ENCODE peak calls at places on chromosomes 2 and 18, in five cellular contexts. P is PC-9, D is mucosa of descending colon, F is GM13977, B is foreskin fibroblast. V is an unnamed sample.

GRCh38 chr2:68878753-68879152 is 7.6 kb upstream of the BMP10 start:
- DNase-seq in P (no peak), D (no peak), F (no peak), B (peak), V (no peak)

GRCh38 chr2:42009657-42010580 is 37.9 kb upstream of the PKDCC start:
- DNase-seq in P (no peak), D (no peak), F (no peak), B (no peak), V (no peak)

GRCh38 chr2:208074610-208075356 is 49.5 kb upstream of the PLEKHM3 start:
- DNase-seq in P (no peak), D (no peak), F (no peak), B (no peak), V (no peak)

GRCh38 chr2:191206613-191207471 is 38.4 kb upstream of the MYO1B start:
- DNase-seq in P (no peak), D (no peak), F (no peak), B (peak), V (no peak)

GRCh38 chr18:11884396-11885030 is 23.6 kb downstream of the MPPE1 start:
- DNase-seq in P (no peak), D (no peak), F (no peak), B (no peak), V (no peak)

GRCh38 chr2:147473075-147473474 is 371.8 kb upstream of the ACVR2A start:
- DNase-seq in P (no peak), D (no peak), F (no peak), B (no peak), V (no peak)

GRCh38 chr2:219274392-219274921 is 4.7 kb upstream of the DNAJB2 start:
- DNase-seq in P (peak), D (no peak), F (no peak), B (peak), V (no peak)

GRCh38 chr2:202373490-202373889 is 2.6 kb upstream of the BMPR2 start:
- DNase-seq in P (no peak), D (no peak), F (no peak), B (peak), V (no peak)

GRCh38 chr18:4510709-4511108 is 55.6 kb upstream of the DLGAP1 start:
- DNase-seq in P (no peak), D (no peak), F (peak), B (peak), V (no peak)

GRCh38 chr2:60806988-60807681 is 51.1 kb downstream of the PAPOLG start:
- DNase-seq in P (no peak), D (no peak), F (peak), B (peak), V (peak)

GRCh38 chr2:138274421-138275291 is 226.9 kb upstream of the SPOPL start:
- DNase-seq in P (peak), D (no peak), F (no peak), B (peak), V (no peak)

GRCh38 chr2:232770207-232770606 is 6.2 kb downstream of the KCNJ13 start:
- DNase-seq in P (no peak), D (no peak), F (no peak), B (no peak), V (no peak)

GRCh38 chr2:164606557-164606956 is 14.7 kb downstream of the GRB14 start:
- DNase-seq in P (no peak), D (no peak), F (no peak), B (peak), V (no peak)

GRCh38 chr2:218081695-218082094 is 12.6 kb downstream of the RUFY4 start:
- DNase-seq in P (no peak), D (no peak), F (no peak), B (peak), V (no peak)

GRCh38 chr2:34099377-34099776 is 500.3 kb upstream of the FAM98A start:
- DNase-seq in P (no peak), D (no peak), F (no peak), B (no peak), V (no peak)

GRCh38 chr2:19504400-19505198 is 146.2 kb upstream of the OSR1 start:
- DNase-seq in P (no peak), D (no peak), F (no peak), B (no peak), V (no peak)

GRCh38 chr2:62277688-62278087 is 81.8 kb downstream of the B3GNT2 start:
- DNase-seq in P (no peak), D (no peak), F (no peak), B (no peak), V (no peak)

GRCh38 chr2:8138923-8139667 is 542.8 kb upstream of the ID2 start:
- DNase-seq in P (no peak), D (no peak), F (no peak), B (peak), V (no peak)

GRCh38 chr2:75431757-75432156 is 129.0 kb downstream of the EVA1A start:
- DNase-seq in P (no peak), D (no peak), F (peak), B (no peak), V (no peak)

GRCh38 chr2:74867841-74868658 is 34.1 kb downstream of the HK2 start:
- DNase-seq in P (peak), D (no peak), F (no peak), B (peak), V (no peak)

GRCh38 chr18:47254341-47254939 is 3.0 kb upstream of the SKOR2 start:
- DNase-seq in P (no peak), D (peak), F (no peak), B (peak), V (peak)

GRCh38 chr2:222174450-222174849 is 124.3 kb downstream of the PAX3 start:
- DNase-seq in P (no peak), D (no peak), F (no peak), B (no peak), V (no peak)

GRCh38 chr2:108946442-108946841 is 42.6 kb downstream of the EDAR start:
- DNase-seq in P (no peak), D (no peak), F (no peak), B (no peak), V (no peak)

GRCh38 chr2:25041307-25041927 is 459 bp upstream of the EFR3B start:
- DNase-seq in P (peak), D (peak), F (peak), B (peak), V (peak)

GRCh38 chr2:1618191-1618961 is 125.9 kb downstream of the PXDN start:
- DNase-seq in P (no peak), D (peak), F (no peak), B (no peak), V (no peak)

GRCh38 chr18:28802546-28802945 is 625.6 kb upstream of the CDH2 start:
- DNase-seq in P (no peak), D (no peak), F (no peak), B (peak), V (no peak)

GRCh38 chr2:54456526-54457325 is 599 bp downstream of the SPTBN1 start:
- DNase-seq in P (no peak), D (peak), F (peak), B (peak), V (peak)

GRCh38 chr18:59929621-59930295 is 30.0 kb downstream of the PMAIP1 start:
- DNase-seq in P (no peak), D (no peak), F (no peak), B (no peak), V (no peak)

GRCh38 chr2:118854507-118855300 is 7.3 kb upstream of the EN1 start:
- DNase-seq in P (no peak), D (no peak), F (peak), B (no peak), V (no peak)

GRCh38 chr2:191554240-191554639 is 123.7 kb upstream of the NABP1 start:
- DNase-seq in P (no peak), D (no peak), F (no peak), B (no peak), V (no peak)

GRCh38 chr2:168396131-168396530 is 59.9 kb upstream of the CERS6 start:
- DNase-seq in P (no peak), D (no peak), F (no peak), B (peak), V (no peak)

GRCh38 chr18:23689031-23689615 is at the start of gene LAMA3:
- DNase-seq in P (peak), D (peak), F (peak), B (peak), V (peak)
- TF ChIP-seq CTCF in P (no peak), D (no peak), F (peak), B (peak), V (no peak)

GRCh38 chr2:35415282-35415681 is 940.3 kb upstream of the CRIM1 start:
- DNase-seq in P (no peak), D (no peak), F (no peak), B (no peak), V (no peak)

GRCh38 chr2:35409762-35410161 is 945.8 kb upstream of the CRIM1 start:
- DNase-seq in P (no peak), D (no peak), F (no peak), B (no peak), V (no peak)

GRCh38 chr2:35408320-35408719 is 947.3 kb upstream of the CRIM1 start:
- DNase-seq in P (no peak), D (no peak), F (no peak), B (no peak), V (no peak)

GRCh38 chr2:35410431-35411061 is 945.0 kb upstream of the CRIM1 start:
- DNase-seq in P (no peak), D (peak), F (no peak), B (no peak), V (no peak)
- TF ChIP-seq CTCF in P (peak), D (peak), F (peak), B (peak), V (peak)

GRCh38 chr2:179193759-179194394 is 70.8 kb downstream of the SESTD1 start:
- DNase-seq in P (no peak), D (no peak), F (no peak), B (no peak), V (no peak)
- TF ChIP-seq CTCF in P (no peak), D (no peak), F (no peak), B (no peak), V (no peak)

GRCh38 chr18:56678836-56679565 is 27.8 kb downstream of the WDR7 start:
- DNase-seq in P (no peak), D (no peak), F (no peak), B (no peak), V (no peak)
- TF ChIP-seq CTCF in P (no peak), D (no peak), F (no peak), B (no peak), V (no peak)

DNA sequence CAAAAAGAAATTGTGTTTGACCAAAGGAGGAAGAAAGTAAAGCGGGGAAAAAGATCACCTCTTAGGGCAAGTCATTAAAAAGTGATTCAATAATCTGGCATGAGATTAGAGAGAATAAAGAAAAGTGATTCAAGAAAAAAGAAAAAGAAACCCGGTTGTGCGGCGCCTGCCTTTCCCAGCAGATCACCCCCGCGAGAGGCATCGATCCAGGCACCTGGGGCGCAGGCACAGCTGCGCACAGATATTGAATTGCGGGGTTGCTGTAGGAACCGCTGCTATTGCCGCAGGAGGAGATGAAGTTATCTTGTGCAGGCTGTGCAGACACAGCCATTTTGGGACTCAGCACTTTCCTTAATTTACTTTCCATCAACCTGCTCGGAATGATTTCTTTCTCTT is 71.2 kb downstream of the PLB1 start:
- DNase-seq in P (no peak), D (no peak), F (peak), B (peak), V (no peak)
- TF ChIP-seq CTCF in P (no peak), D (no peak), F (no peak), B (no peak), V (peak)

GRCh38 chr2:172513524-172513900 is 42.4 kb upstream of the PDK1 start:
- DNase-seq in P (no peak), D (no peak), F (no peak), B (no peak), V (no peak)
- TF ChIP-seq CTCF in P (no peak), D (no peak), F (no peak), B (no peak), V (no peak)

DNA sequence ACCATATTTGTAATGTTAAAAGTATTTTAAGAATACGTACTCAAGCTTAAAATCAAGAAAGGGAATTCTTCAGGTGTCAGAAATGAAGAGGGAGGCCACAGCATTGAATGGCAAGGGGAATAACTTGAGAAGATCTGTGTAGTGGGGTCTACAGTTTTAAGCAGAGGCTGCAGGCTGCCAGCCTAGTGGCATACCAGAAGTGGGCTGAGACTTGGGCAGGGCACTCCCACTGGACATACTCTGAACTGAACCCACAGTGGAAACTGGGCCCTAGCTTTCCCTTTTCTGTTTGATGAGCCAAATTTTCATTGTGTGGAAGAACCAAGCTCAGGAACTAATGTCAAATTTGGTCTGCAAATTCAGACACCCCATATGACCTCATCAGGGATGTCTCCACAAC is 238.8 kb downstream of the PTPRM start:
- DNase-seq in P (no peak), D (no peak), F (no peak), B (no peak), V (no peak)
- TF ChIP-seq CTCF in P (no peak), D (no peak), F (no peak), B (no peak), V (peak)

DNA sequence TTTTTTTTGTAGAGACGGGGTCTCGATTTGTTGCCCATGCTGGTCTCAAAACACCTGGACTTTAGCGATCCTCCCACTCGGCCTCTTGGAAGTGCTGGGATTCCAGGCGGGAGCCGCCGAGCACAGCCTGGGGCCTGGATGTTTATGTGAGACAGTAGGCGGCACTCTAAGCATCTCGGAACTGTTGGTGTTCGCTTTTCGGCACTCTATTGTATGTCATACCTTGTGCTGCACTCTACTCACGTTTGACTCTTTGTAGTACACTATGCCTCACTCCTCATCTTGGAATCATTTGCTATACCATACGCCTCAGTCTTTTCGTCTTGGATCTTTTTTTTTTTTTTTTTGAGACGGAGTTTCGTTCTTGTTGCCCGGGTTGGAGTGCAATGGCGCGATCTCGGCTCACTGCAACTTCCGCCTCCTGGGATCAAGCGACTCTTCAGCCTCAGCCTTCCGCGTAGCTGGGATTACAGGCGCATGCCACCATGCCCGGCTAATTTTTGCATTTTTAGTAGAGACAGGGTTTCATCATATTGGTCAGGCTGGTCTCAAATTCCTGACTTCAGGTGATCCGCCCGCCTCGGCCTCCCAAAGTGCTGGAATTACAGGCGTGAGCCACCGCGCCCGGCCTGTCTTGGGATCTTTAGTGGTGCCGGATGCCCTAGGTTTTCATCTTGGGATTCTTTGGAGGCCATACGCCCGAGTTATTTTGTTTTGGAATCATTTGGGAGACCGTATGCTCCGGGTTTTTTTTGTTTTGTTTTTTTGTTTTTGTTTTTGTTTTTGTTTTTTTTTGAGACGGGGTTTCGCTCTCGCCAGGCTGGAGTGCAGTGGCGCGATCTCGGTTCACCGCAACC is 24.2 kb upstream of the ZDBF2 start:
- DNase-seq in P (no peak), D (no peak), F (peak), B (peak), V (no peak)
- TF ChIP-seq CTCF in P (no peak), D (no peak), F (peak), B (peak), V (no peak)

V was measured in type B pancreatic cell.